ENCODE peak calls at places on chromosomes 12 and 14, in six cellular contexts. B, C, R, D, O and W are unnamed samples.
A peak's percentile ranks its signal among the peaks of the same experiment; 100 is the strongest.

GRCh38 chr14:90491221-90491867 is 94.5 kb downstream of the CALM1 start:
- DNase-seq in B (no peak), D (no peak), C (no peak), O (peak; percentile 39), R (no peak), W (no peak)

GRCh38 chr12:63353559-63353958 is 202.6 kb upstream of the AVPR1A start:
- DNase-seq in O (no peak), D (no peak), B (no peak), C (no peak), R (no peak), W (no peak)

GRCh38 chr12:113932411-113933196 is 33.5 kb downstream of the RBM19 start:
- DNase-seq in R (peak; percentile 14), B (peak; percentile 96), O (no peak), C (no peak), D (no peak), W (no peak)

GRCh38 chr12:130041983-130042812 is 120.1 kb upstream of the FZD10 start:
- DNase-seq in D (no peak), R (no peak), B (peak; percentile 29), C (no peak), O (peak; percentile 99), W (no peak)

GRCh38 chr12:62915130-62915529 is 19.8 kb downstream of the PPM1H start:
- DNase-seq in B (no peak), C (no peak), O (no peak), D (no peak), R (no peak), W (no peak)

GRCh38 chr12:86712425-86712843 is 456.2 kb upstream of the MGAT4C start:
- DNase-seq in O (no peak), C (no peak), B (no peak), R (peak; percentile 41), D (no peak), W (no peak)

GRCh38 chr14:99727096-99727870 is 43.2 kb downstream of the CYP46A1 start:
- DNase-seq in C (no peak), B (no peak), R (no peak), O (peak; percentile 38), D (no peak), W (no peak)

GRCh38 chr12:105279460-105280056 is 43.6 kb upstream of the APPL2 start:
- DNase-seq in D (no peak), C (peak; percentile 8), R (peak; percentile 22), B (peak; percentile 43), O (peak; percentile 56), W (no peak)

GRCh38 chr12:92360543-92360942 is 214.9 kb upstream of the BTG1 start:
- DNase-seq in D (no peak), O (no peak), B (no peak), R (no peak), C (no peak), W (no peak)

GRCh38 chr12:112105891-112106290 is 2.7 kb downstream of the NAA25 start:
- DNase-seq in B (no peak), C (no peak), O (no peak), D (no peak), R (no peak), W (no peak)

GRCh38 chr12:118052324-118053070 is 8.5 kb downstream of the WSB2 start:
- DNase-seq in B (no peak), C (no peak), O (no peak), R (peak; percentile 99), D (no peak), W (no peak)

GRCh38 chr12:68175566-68176033 is 16.1 kb upstream of the IFNG start:
- DNase-seq in B (no peak), O (no peak), D (peak; percentile 63), C (peak; percentile 29), R (no peak), W (peak; percentile 13)

GRCh38 chr12:131046813-131047788 is 93.4 kb downstream of the ADGRD1 start:
- DNase-seq in B (peak; percentile 37), R (no peak), O (no peak), C (no peak), D (no peak), W (no peak)

GRCh38 chr14:75732888-75733287 is 71.8 kb downstream of the TTLL5 start:
- DNase-seq in C (no peak), R (no peak), O (no peak), D (no peak), B (no peak), W (no peak)

GRCh38 chr12:58812229-58812628 is 108.1 kb downstream of the LRIG3 start:
- DNase-seq in D (no peak), B (no peak), R (no peak), O (no peak), C (no peak), W (no peak)

GRCh38 chr12:12839886-12840285 is 26.7 kb downstream of the DDX47 start:
- DNase-seq in D (no peak), C (no peak), B (no peak), O (no peak), R (no peak), W (no peak)

GRCh38 chr14:51938137-51938536 is 51.2 kb upstream of the RTRAF start:
- DNase-seq in D (no peak), O (no peak), C (no peak), B (no peak), R (no peak), W (no peak)

GRCh38 chr12:121530600-121531355 is 50.0 kb downstream of the KDM2B start:
- DNase-seq in R (no peak), C (peak; percentile 53), B (peak; percentile 76), O (no peak), D (no peak), W (peak; percentile 58)

GRCh38 chr12:102990419-102990818 is 32.9 kb downstream of the ASCL1 start:
- DNase-seq in B (no peak), D (no peak), O (no peak), C (no peak), R (no peak), W (no peak)

GRCh38 chr14:59293934-59294661 is 105.6 kb downstream of the DAAM1 start:
- DNase-seq in C (no peak), R (no peak), O (no peak), B (no peak), D (no peak), W (no peak)
- TF ChIP-seq TAF1 in C (no peak), R (no peak), O (no peak), B (no peak), D (no peak), W (no peak)

DNA sequence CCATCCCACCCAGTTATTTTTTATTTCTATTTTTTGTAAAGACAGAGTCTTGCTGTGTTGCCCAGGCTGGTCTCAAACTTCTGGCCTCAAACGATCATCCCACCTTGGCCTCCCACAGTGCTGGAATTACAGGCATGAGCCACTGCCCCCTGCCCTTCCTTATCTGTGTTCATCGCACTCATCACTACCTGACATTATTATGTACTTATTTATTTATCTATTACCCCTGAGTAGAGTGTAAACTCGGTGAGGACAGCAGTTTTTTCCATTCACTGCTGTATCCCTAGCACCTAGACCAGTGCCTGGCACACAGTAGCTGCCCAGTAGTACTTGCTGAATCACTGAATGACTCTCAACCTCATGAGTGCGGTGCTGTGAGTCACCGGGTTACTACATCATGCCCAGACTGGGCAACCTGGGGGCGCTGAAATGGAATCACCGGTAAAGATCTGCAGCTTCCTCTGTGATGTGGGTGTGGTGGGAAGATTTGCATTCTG is 81.8 kb upstream of the USP44 start:
- DNase-seq in B (no peak), R (peak; percentile 33), C (no peak), O (no peak), D (no peak), W (no peak)
- TF ChIP-seq POLR2AphosphoS5 in B (no peak), R (no peak), C (no peak), O (no peak), D (no peak), W (no peak)

GRCh38 chr12:71981149-71981548 is 42.5 kb downstream of the TPH2 start:
- DNase-seq in B (no peak), O (no peak), C (no peak), D (no peak), R (no peak), W (no peak)
- TF ChIP-seq POLR2A in B (no peak), O (no peak), C (no peak), D (no peak), R (no peak), W (no peak)

GRCh38 chr14:83706555-83706954 is 1823.4 kb upstream of the FLRT2 start:
- DNase-seq in O (peak; percentile 61), B (no peak), C (no peak), D (no peak), R (no peak), W (no peak)
- TF ChIP-seq TAF1 in O (no peak), B (no peak), C (no peak), D (no peak), R (no peak), W (no peak)

GRCh38 chr12:110794623-110795280 is 52.0 kb upstream of the CCDC63 start:
- DNase-seq in C (no peak), B (peak; percentile 44), O (no peak), R (no peak), D (no peak), W (no peak)
- TF ChIP-seq POLR2AphosphoS5 in C (no peak), B (no peak), O (no peak), R (no peak), D (no peak), W (no peak)

GRCh38 chr12:120394483-120395367 is 25.8 kb upstream of the MSI1 start:
- DNase-seq in R (no peak), C (no peak), D (no peak), O (peak; percentile 80), B (no peak), W (no peak)
- TF ChIP-seq POLR2A in R (no peak), C (no peak), D (no peak), O (peak; percentile 54), B (no peak), W (no peak)

GRCh38 chr12:6817056-6817455 is 4.6 kb upstream of the GPR162 start:
- DNase-seq in O (no peak), D (no peak), R (no peak), B (no peak), C (no peak), W (no peak)
- TF ChIP-seq TAF1 in O (no peak), D (no peak), R (no peak), B (no peak), C (no peak), W (no peak)